ENCODE peak calls at places on chromosomes 6 and 20, in five cellular contexts. K is AG09309, R is memory B cell, N is progenitor cell of endocrine pancreas, P is NCI-H345. W is an unnamed sample.
A peak's percentile ranks its signal among the peaks of the same experiment; 100 is the strongest.

GRCh38 chr6:35725721-35726438 is 11.0 kb upstream of the ARMC12 start:
- DNase-seq in K (no peak), R (no peak), N (no peak), P (no peak), W (no peak)

GRCh38 chr20:24985802-24986201 is 6.7 kb downstream of the APMAP start:
- DNase-seq in K (no peak), R (no peak), N (no peak), P (no peak), W (no peak)

GRCh38 chr20:58604410-58604881 is 46.6 kb upstream of the STX16 start:
- DNase-seq in K (no peak), R (no peak), N (no peak), P (no peak), W (no peak)

GRCh38 chr20:33783256-33783655 is 27.9 kb upstream of the CHMP4B start:
- DNase-seq in K (no peak), R (no peak), N (no peak), P (no peak), W (no peak)

GRCh38 chr6:158962371-158962770 is 37.6 kb downstream of the RSPH3 start:
- DNase-seq in K (peak; percentile 29), R (no peak), N (no peak), P (no peak), W (no peak)

GRCh38 chr6:35317483-35318199 is 20.0 kb downstream of the DEF6 start:
- DNase-seq in K (no peak), R (no peak), N (no peak), P (no peak), W (no peak)

GRCh38 chr20:60528141-60528540 is 569.9 kb downstream of the CDH26 start:
- DNase-seq in K (no peak), R (no peak), N (no peak), P (no peak), W (no peak)

GRCh38 chr6:106685833-106686232 is 56.5 kb downstream of the QRSL1 start:
- DNase-seq in K (no peak), R (no peak), N (no peak), P (no peak), W (no peak)

GRCh38 chr6:106056738-106057390 is 29.3 kb upstream of the PRDM1 start:
- DNase-seq in K (peak; percentile 63), R (no peak), N (no peak), P (peak; percentile 27), W (no peak)

GRCh38 chr6:121285041-121285440 is 49.2 kb downstream of the TBC1D32 start:
- DNase-seq in K (peak; percentile 58), R (no peak), N (no peak), P (no peak), W (no peak)

GRCh38 chr6:12420626-12421025 is 130.5 kb downstream of the EDN1 start:
- DNase-seq in K (no peak), R (no peak), N (no peak), P (no peak), W (no peak)

GRCh38 chr6:912871-913663 is 220.1 kb upstream of the EXOC2 start:
- DNase-seq in K (peak; percentile 10), R (no peak), N (no peak), P (no peak), W (peak; percentile 50)